ENCODE peak calls at places on chromosomes 6 and 20, in four cellular contexts. Q is H54, P is left ventricle myocardium inferior, A is lower lobe of right lung. E is an unnamed sample.
A peak's percentile ranks its signal among the peaks of the same experiment; 100 is the strongest.

GRCh38 chr20:38066969-38067716 is 33.6 kb downstream of the RPRD1B start:
- DNase-seq in P (no peak), Q (no peak), A (no peak), E (no peak)

GRCh38 chr6:36962874-36963273 is 8.3 kb downstream of the PI16 start:
- DNase-seq in P (peak; percentile 73), Q (peak; percentile 70), A (peak; percentile 84), E (no peak)

GRCh38 chr6:145815875-145816274 is 1.3 kb upstream of the FBXO30 start:
- DNase-seq in Q (no peak), A (no peak), P (no peak), E (no peak)

GRCh38 chr6:32816746-32817204 is at the start of gene HLA-DOB:
- DNase-seq in Q (peak; percentile 44), A (no peak), P (no peak), E (no peak)

GRCh38 chr6:45416700-45417099 is 39.0 kb upstream of the SUPT3H start:
- DNase-seq in Q (no peak), A (no peak), P (no peak), E (no peak)

GRCh38 chr6:132131777-132132176 is 180.6 kb upstream of the CCN2 start:
- DNase-seq in P (peak; percentile 21), A (no peak), Q (peak; percentile 30), E (peak; percentile 65)

GRCh38 chr20:59027746-59028320 is 4.3 kb downstream of the ATP5F1E start:
- DNase-seq in P (no peak), Q (no peak), A (no peak), E (no peak)

GRCh38 chr20:59518881-59519706 is 85.2 kb upstream of the PHACTR3 start:
- DNase-seq in P (no peak), A (no peak), Q (peak; percentile 72), E (no peak)

GRCh38 chr20:47095690-47096089 is 201.0 kb downstream of the EYA2 start:
- DNase-seq in P (no peak), Q (no peak), A (no peak), E (no peak)

GRCh38 chr20:63884506-63885263 is 10.2 kb upstream of the DNAJC5 start:
- DNase-seq in A (no peak), P (peak; percentile 69), Q (no peak), E (no peak)

GRCh38 chr6:154773610-154774089 is 40.4 kb downstream of the SCAF8 start:
- DNase-seq in Q (no peak), P (no peak), A (no peak), E (no peak)

GRCh38 chr20:6127825-6128224 is 5.0 kb upstream of the FERMT1 start:
- DNase-seq in P (no peak), A (no peak), Q (no peak), E (no peak)

GRCh38 chr6:33288942-33289783 is at the start of the genes PFDN6 and WDR46:
- DNase-seq in P (peak; percentile 74), Q (peak; percentile 85), A (peak; percentile 83), E (peak; percentile 84)

GRCh38 chr6:11614534-11615213 is 77.1 kb downstream of the TMEM170B start:
- DNase-seq in P (no peak), A (no peak), Q (no peak), E (no peak)

GRCh38 chr6:168139121-168139520 is 60.1 kb upstream of the FRMD1 start:
- DNase-seq in Q (no peak), P (no peak), A (no peak), E (no peak)

GRCh38 chr6:16181429-16182359 is 52.8 kb downstream of the MYLIP start:
- DNase-seq in P (no peak), Q (no peak), A (peak; percentile 56), E (peak; percentile 81)

GRCh38 chr6:32176476-32177181 is 745 bp upstream of the AGPAT1 start:
- DNase-seq in P (no peak), A (no peak), Q (no peak), E (no peak)

GRCh38 chr6:146770965-146771735 is 172.4 kb downstream of the ADGB start:
- DNase-seq in P (peak; percentile 62), Q (no peak), A (peak; percentile 66), E (no peak)

GRCh38 chr6:170545405-170545804 is 7.7 kb downstream of the PSMB1 start:
- DNase-seq in Q (no peak), P (no peak), A (no peak), E (no peak)

GRCh38 chr20:57391439-57392129 is 388 bp downstream of the RBM38 start:
- DNase-seq in P (no peak), A (peak; percentile 66), Q (peak; percentile 42), E (no peak)

GRCh38 chr6:98833101-98834059 is 994 bp upstream of the POU3F2 start:
- DNase-seq in A (peak; percentile 55), Q (no peak), P (no peak), E (no peak)

GRCh38 chr20:21028921-21029320 is 77.2 kb downstream of the LINC00237 start:
- DNase-seq in P (no peak), A (no peak), Q (no peak), E (no peak)

GRCh38 chr6:80594461-80594860 is 488.0 kb downstream of the BCKDHB start:
- DNase-seq in A (no peak), Q (no peak), P (no peak), E (no peak)

GRCh38 chr6:122712864-122713612 is 66.5 kb upstream of the FABP7 start:
- DNase-seq in P (no peak), Q (no peak), A (no peak), E (no peak)

GRCh38 chr20:18989736-18990474 is 176.3 kb downstream of the SCP2D1 start:
- DNase-seq in A (no peak), P (peak; percentile 25), Q (no peak), E (peak; percentile 92)

GRCh38 chr6:151553416-151554158 is 59.8 kb downstream of the CCDC170 start:
- DNase-seq in Q (no peak), P (no peak), A (no peak), E (no peak)

GRCh38 chr20:44011251-44011940 is 96.7 kb downstream of the TOX2 start:
- DNase-seq in P (no peak), Q (no peak), A (no peak), E (no peak)

GRCh38 chr6:132041706-132042105 is 90.5 kb upstream of the CCN2 start:
- DNase-seq in P (no peak), Q (no peak), A (no peak), E (no peak)